ENCODE peak calls at places on chromosomes 2 and 18, in eight cellular contexts. X, W, F, T, L, Y, Q and R are unnamed samples.

GRCh38 chr2:101766871-101767739 is 69.6 kb downstream of the MAP4K4 start:
- DNase-seq in X (no peak), Q (peak; percentile 84), Y (peak; percentile 87), F (no peak), W (peak; percentile 89), L (no peak), T (no peak), R (no peak)

GRCh38 chr2:121253674-121254240 is 31.2 kb downstream of the TFCP2L1 start:
- DNase-seq in Y (no peak), X (no peak), T (peak; percentile 1), F (no peak), L (no peak), W (no peak), Q (no peak), R (no peak)

GRCh38 chr2:26845021-26845420 is 2.9 kb upstream of the DPYSL5 start:
- DNase-seq in Y (no peak), T (no peak), W (no peak), L (no peak), Q (no peak), F (no peak), X (no peak), R (no peak)

GRCh38 chr18:23138470-23138869 is 3.2 kb downstream of the CABLES1 start:
- DNase-seq in L (no peak), Q (no peak), W (no peak), X (no peak), F (no peak), T (no peak), Y (no peak), R (peak; percentile 33)

GRCh38 chr2:117486081-117486480 is 328.4 kb upstream of the DDX18 start:
- DNase-seq in X (no peak), T (no peak), Y (no peak), W (no peak), F (no peak), Q (no peak), L (no peak), R (no peak)

GRCh38 chr2:102082591-102083586 is 59.7 kb upstream of the IL1R1 start:
- DNase-seq in X (no peak), Y (peak; percentile 56), F (no peak), T (peak; percentile 53), Q (peak; percentile 79), L (no peak), W (no peak), R (peak; percentile 47)

GRCh38 chr2:234047361-234047760 is 3.1 kb upstream of the SPP2 start:
- DNase-seq in F (no peak), Q (no peak), Y (no peak), W (no peak), X (no peak), T (no peak), L (no peak), R (no peak)

GRCh38 chr2:191401287-191401686 is 156.1 kb downstream of the MYO1B start:
- DNase-seq in X (peak; percentile 35), L (no peak), Y (no peak), T (no peak), F (no peak), W (peak; percentile 75), Q (peak; percentile 84), R (no peak)

GRCh38 chr2:220452561-220452960 is 825.1 kb downstream of the SLC4A3 start:
- DNase-seq in Q (peak; percentile 64), W (no peak), X (no peak), T (no peak), Y (no peak), F (no peak), L (no peak), R (no peak)

GRCh38 chr18:79856119-79857080 is 58.7 kb downstream of the KCNG2 start:
- DNase-seq in Q (peak; percentile 37), F (no peak), Y (peak; percentile 24), T (peak; percentile 73), W (peak; percentile 82), L (no peak), X (peak; percentile 27), R (no peak)

GRCh38 chr18:62870643-62871042 is 155.3 kb downstream of the PHLPP1 start:
- DNase-seq in L (no peak), W (no peak), Q (no peak), F (no peak), Y (no peak), X (no peak), T (no peak), R (no peak)

GRCh38 chr2:231877533-231878456 is 48.4 kb downstream of the NPPC start:
- DNase-seq in Y (peak; percentile 12), L (no peak), X (no peak), W (peak; percentile 32), F (no peak), Q (peak; percentile 15), T (no peak), R (no peak)

GRCh38 chr2:56132138-56132537 is 51.7 kb upstream of the CCDC85A start:
- DNase-seq in Y (peak; percentile 71), W (peak; percentile 62), L (peak; percentile 56), T (peak; percentile 46), X (no peak), Q (peak; percentile 80), F (no peak), R (no peak)

GRCh38 chr2:54838585-54839035 is 115.1 kb downstream of the EML6 start:
- DNase-seq in T (peak; percentile 74), F (peak; percentile 42), W (peak; percentile 71), Q (peak; percentile 85), X (peak; percentile 67), Y (peak; percentile 85), L (peak; percentile 68), R (peak; percentile 57)

GRCh38 chr2:112942654-112943002 is 31.7 kb downstream of the IL37 start:
- DNase-seq in Q (peak; percentile 8), T (peak; percentile 40), W (no peak), Y (peak; percentile 82), F (no peak), X (no peak), L (no peak), R (no peak)

GRCh38 chr2:69209482-69209881 is 177.5 kb downstream of the GFPT1 start:
- DNase-seq in F (no peak), L (no peak), Y (no peak), W (no peak), T (no peak), X (peak; percentile 81), Q (no peak), R (no peak)

GRCh38 chr2:129641371-129641770 is 338.1 kb upstream of the RAB6C start:
- DNase-seq in L (no peak), Y (no peak), Q (no peak), T (no peak), W (no peak), F (no peak), X (no peak), R (no peak)

GRCh38 chr2:237569041-237569440 is 2.7 kb downstream of the PRLH start:
- DNase-seq in X (no peak), W (no peak), Y (no peak), F (no peak), T (no peak), L (no peak), Q (no peak), R (no peak)

GRCh38 chr2:44093970-44094369 is 74.7 kb upstream of the PPM1B start:
- DNase-seq in Y (no peak), W (no peak), X (no peak), Q (no peak), T (no peak), F (no peak), L (no peak), R (no peak)

GRCh38 chr2:137928547-137929503 is 35.4 kb upstream of the HNMT start:
- DNase-seq in W (no peak), Y (peak; percentile 72), F (no peak), Q (peak; percentile 25), T (no peak), L (no peak), X (no peak), R (no peak)

GRCh38 chr18:51195086-51195601 is 2.3 kb downstream of the MEX3C start:
- DNase-seq in X (no peak), F (no peak), T (no peak), L (no peak), W (peak; percentile 8), Y (no peak), Q (peak; percentile 63), R (no peak)

GRCh38 chr18:79525556-79526467 is 130.1 kb downstream of the NFATC1 start:
- DNase-seq in T (peak; percentile 46), F (no peak), Q (no peak), Y (peak; percentile 6), X (no peak), W (no peak), L (no peak), R (peak; percentile 53)

GRCh38 chr2:45287040-45287439 is 277.8 kb upstream of the SIX2 start:
- DNase-seq in X (no peak), Y (no peak), T (no peak), Q (no peak), W (no peak), F (no peak), L (no peak), R (no peak)

GRCh38 chr2:15845294-15845693 is 95.1 kb upstream of the MYCN start:
- DNase-seq in W (no peak), T (no peak), Q (no peak), L (no peak), X (no peak), Y (no peak), F (no peak), R (no peak)
- H3K9me3 ChIP-seq in W (no peaks in the 10 kb centered on the region), T (no peaks in the 10 kb centered on the region), Q (no peaks in the 10 kb centered on the region), L (no peaks in the 10 kb centered on the region), X (no peaks in the 10 kb centered on the region), Y (no peaks in the 10 kb centered on the region), F (no peaks in the 10 kb centered on the region), R (no peaks in the 10 kb centered on the region)

DNA sequence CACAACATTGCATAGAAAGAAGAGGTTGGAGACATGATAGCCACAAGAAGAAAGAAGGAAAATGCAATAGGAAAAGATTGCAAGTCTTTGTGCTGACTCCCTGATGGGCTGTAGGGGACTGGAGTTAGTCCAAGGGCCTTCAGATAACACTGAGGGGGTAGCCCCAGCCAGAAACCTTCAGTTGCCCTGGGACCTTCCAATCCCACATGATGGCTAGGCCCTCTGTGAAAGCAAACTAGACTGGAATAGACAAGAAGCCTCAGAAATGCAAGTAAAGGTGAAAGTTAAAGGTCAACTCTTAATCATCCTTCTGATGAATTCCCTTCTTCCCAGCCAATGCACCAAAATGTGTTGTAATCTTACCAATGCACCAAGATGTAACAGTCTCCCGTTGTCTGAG is 19.2 kb downstream of the CMPK2 start:
- DNase-seq in F (no peak), Q (no peak), Y (no peak), X (no peak), L (no peak), W (no peak), T (no peak), R (no peak)
- H3K9me3 ChIP-seq in F (peaks cover 33% of the 10 kb centered on the region), Q (peaks cover 60% of the 10 kb centered on the region), Y (peaks cover 50% of the 10 kb centered on the region), X (peaks cover 51% of the 10 kb centered on the region), L (no peaks in the 10 kb centered on the region), W (peaks cover 12% of the 10 kb centered on the region), T (peaks cover 25% of the 10 kb centered on the region), R (peaks cover 8% of the 10 kb centered on the region)

GRCh38 chr18:64372850-64373249 is 224.0 kb upstream of the LINC00305 start:
- DNase-seq in W (no peak), F (no peak), X (no peak), Q (no peak), L (no peak), Y (no peak), T (no peak), R (no peak)

GRCh38 chr18:64365106-64365505 is 216.2 kb upstream of the LINC00305 start:
- DNase-seq in Y (no peak), W (no peak), L (no peak), Q (no peak), X (no peak), F (no peak), T (no peak), R (no peak)

GRCh38 chr18:64370036-64370435 is 221.1 kb upstream of the LINC00305 start:
- DNase-seq in F (no peak), L (no peak), T (no peak), Y (no peak), W (no peak), Q (no peak), X (no peak), R (no peak)
- H3K9me3 ChIP-seq in F (no peaks in the 10 kb centered on the region), L (no peaks in the 10 kb centered on the region), T (no peaks in the 10 kb centered on the region), Y (no peaks in the 10 kb centered on the region), W (no peaks in the 10 kb centered on the region), Q (peaks cover 10% of the 10 kb centered on the region), X (no peaks in the 10 kb centered on the region), R (peaks cover 9% of the 10 kb centered on the region)

GRCh38 chr18:70700496-70700895 is 411.7 kb downstream of the SOCS6 start:
- DNase-seq in F (no peak), L (no peak), X (no peak), Y (no peak), Q (no peak), W (no peak), T (no peak), R (no peak)
- H3K9me3 ChIP-seq in F (no peaks in the 10 kb centered on the region), L (no peaks in the 10 kb centered on the region), X (no peaks in the 10 kb centered on the region), Y (no peaks in the 10 kb centered on the region), Q (peaks cover 3% of the 10 kb centered on the region), W (no peaks in the 10 kb centered on the region), T (no peaks in the 10 kb centered on the region), R (peaks cover 11% of the 10 kb centered on the region)